ENCODE peak calls at places on chromosomes 5 and 9, in four cellular contexts. One of them, this sample, is unnamed.

GRCh38 chr5:145903862-145904261 is 31.0 kb upstream of the GRXCR2 start:
- DNase-seq in stimulated activated CD4-positive, alpha-beta T cell treated with anti-CD3 and anti-CD28 coated beads, Interleukin-4, amount 100 ng/mL, for 4 hours: no peak
- DNase-seq in cardiac fibroblast: peak
- DNase-seq in brain microvascular endothelial cell: no peak
- DNase-seq in this sample: no peak

GRCh38 chr9:105157178-105157583 is 87.3 kb upstream of the SLC44A1 start:
- DNase-seq in stimulated activated CD4-positive, alpha-beta T cell treated with anti-CD3 and anti-CD28 coated beads, Interleukin-4, amount 100 ng/mL, for 4 hours: peak
- DNase-seq in cardiac fibroblast: peak
- DNase-seq in brain microvascular endothelial cell: peak
- DNase-seq in this sample: no peak

GRCh38 chr5:52702877-52703276 is 84.8 kb upstream of the ITGA1 start:
- DNase-seq in stimulated activated CD4-positive, alpha-beta T cell treated with anti-CD3 and anti-CD28 coated beads, Interleukin-4, amount 100 ng/mL, for 4 hours: no peak
- DNase-seq in cardiac fibroblast: peak
- DNase-seq in brain microvascular endothelial cell: no peak
- DNase-seq in this sample: no peak

GRCh38 chr9:113131689-113132151 is 19.1 kb upstream of the SLC31A2 start:
- DNase-seq in stimulated activated CD4-positive, alpha-beta T cell treated with anti-CD3 and anti-CD28 coated beads, Interleukin-4, amount 100 ng/mL, for 4 hours: no peak
- DNase-seq in cardiac fibroblast: peak
- DNase-seq in brain microvascular endothelial cell: peak
- DNase-seq in this sample: no peak

GRCh38 chr5:64330728-64331231 is 165.1 kb downstream of the RNF180 start:
- DNase-seq in stimulated activated CD4-positive, alpha-beta T cell treated with anti-CD3 and anti-CD28 coated beads, Interleukin-4, amount 100 ng/mL, for 4 hours: no peak
- DNase-seq in cardiac fibroblast: no peak
- DNase-seq in brain microvascular endothelial cell: no peak
- DNase-seq in this sample: no peak

GRCh38 chr5:133220851-133221674 is 169.2 kb downstream of the HSPA4 start:
- DNase-seq in stimulated activated CD4-positive, alpha-beta T cell treated with anti-CD3 and anti-CD28 coated beads, Interleukin-4, amount 100 ng/mL, for 4 hours: no peak
- DNase-seq in cardiac fibroblast: no peak
- DNase-seq in brain microvascular endothelial cell: peak
- DNase-seq in this sample: no peak

GRCh38 chr9:108816037-108816436 is 39.7 kb downstream of the ACTL7B start:
- DNase-seq in stimulated activated CD4-positive, alpha-beta T cell treated with anti-CD3 and anti-CD28 coated beads, Interleukin-4, amount 100 ng/mL, for 4 hours: no peak
- DNase-seq in cardiac fibroblast: no peak
- DNase-seq in brain microvascular endothelial cell: no peak
- DNase-seq in this sample: no peak

GRCh38 chr9:83106272-83106671 is 43.3 kb upstream of the RASEF start:
- DNase-seq in stimulated activated CD4-positive, alpha-beta T cell treated with anti-CD3 and anti-CD28 coated beads, Interleukin-4, amount 100 ng/mL, for 4 hours: no peak
- DNase-seq in cardiac fibroblast: no peak
- DNase-seq in brain microvascular endothelial cell: no peak
- DNase-seq in this sample: no peak

GRCh38 chr5:62283856-62284255 is 22.1 kb upstream of the KIF2A start:
- DNase-seq in stimulated activated CD4-positive, alpha-beta T cell treated with anti-CD3 and anti-CD28 coated beads, Interleukin-4, amount 100 ng/mL, for 4 hours: no peak
- DNase-seq in cardiac fibroblast: no peak
- DNase-seq in brain microvascular endothelial cell: no peak
- DNase-seq in this sample: no peak

GRCh38 chr5:75052461-75053285 is at the start of gene GCNT4:
- DNase-seq in stimulated activated CD4-positive, alpha-beta T cell treated with anti-CD3 and anti-CD28 coated beads, Interleukin-4, amount 100 ng/mL, for 4 hours: peak
- DNase-seq in cardiac fibroblast: peak
- DNase-seq in brain microvascular endothelial cell: no peak
- DNase-seq in this sample: no peak